ENCODE peak calls at places on chromosomes 16 and 17, in six cellular contexts. U, F, W, R, G and S are unnamed samples.

GRCh38 chr17:8253801-8254200 is 4.7 kb downstream of the PFAS start:
- DNase-seq in U (no peak), F (no peak), W (peak; percentile 61), R (peak; percentile 50), G (no peak), S (no peak)

GRCh38 chr17:6435968-6436367 is 1.0 kb upstream of the AIPL1 start:
- DNase-seq in U (peak; percentile 57), F (peak; percentile 61), W (peak; percentile 70), R (peak; percentile 54), G (peak; percentile 90), S (peak; percentile 57)

GRCh38 chr16:8967437-8967821 is 3.7 kb upstream of the USP7 start:
- DNase-seq in U (no peak), F (peak; percentile 26), W (no peak), R (no peak), G (no peak), S (no peak)

GRCh38 chr17:30236297-30236624 is 764 bp upstream of the SLC6A4 start:
- DNase-seq in U (no peak), F (no peak), W (no peak), R (no peak), G (no peak), S (no peak)

GRCh38 chr16:64977211-64977920 is 144.5 kb downstream of the CDH11 start:
- DNase-seq in U (no peak), F (no peak), W (no peak), R (no peak), G (no peak), S (no peak)

GRCh38 chr16:11224894-11225676 is 30.9 kb downstream of the SOCS1 start:
- DNase-seq in U (peak; percentile 40), F (no peak), W (peak; percentile 28), R (no peak), G (no peak), S (peak; percentile 67)

GRCh38 chr17:70390059-70390458 is 220.7 kb downstream of the KCNJ2 start:
- DNase-seq in U (no peak), F (no peak), W (no peak), R (no peak), G (no peak), S (no peak)

GRCh38 chr17:21044971-21045370 is 2.2 kb upstream of the USP22 start:
- DNase-seq in U (no peak), F (no peak), W (no peak), R (no peak), G (no peak), S (no peak)

GRCh38 chr17:19494961-19495806 is 38.5 kb upstream of the SLC47A1 start:
- DNase-seq in U (no peak), F (no peak), W (no peak), R (no peak), G (no peak), S (no peak)

GRCh38 chr17:36814958-36815357 is 122.3 kb upstream of the LHX1 start:
- DNase-seq in U (no peak), F (no peak), W (no peak), R (no peak), G (no peak), S (no peak)

GRCh38 chr17:40548491-40548981 is 16.7 kb downstream of the CCR7 start:
- DNase-seq in U (no peak), F (no peak), W (no peak), R (no peak), G (no peak), S (no peak)

GRCh38 chr17:27414271-27414670 is 42.0 kb upstream of the KSR1 start:
- DNase-seq in U (no peak), F (no peak), W (no peak), R (no peak), G (no peak), S (no peak)

GRCh38 chr17:37820313-37821024 is 75.6 kb upstream of the HNF1B start:
- DNase-seq in U (no peak), F (no peak), W (no peak), R (no peak), G (no peak), S (no peak)

GRCh38 chr17:10166181-10166935 is 32.0 kb downstream of the GAS7 start:
- DNase-seq in U (no peak), F (no peak), W (no peak), R (no peak), G (no peak), S (no peak)

GRCh38 chr17:72877348-72877747 is 215.1 kb downstream of the SLC39A11 start:
- DNase-seq in U (no peak), F (no peak), W (no peak), R (no peak), G (no peak), S (no peak)

GRCh38 chr17:1231456-1231855 is 38.8 kb upstream of the BHLHA9 start:
- DNase-seq in U (no peak), F (peak; percentile 6), W (no peak), R (no peak), G (no peak), S (no peak)

GRCh38 chr16:30350134-30350871 is 4.8 kb downstream of the CD2BP2 start:
- DNase-seq in U (no peak), F (no peak), W (peak; percentile 61), R (no peak), G (no peak), S (no peak)

GRCh38 chr16:48497932-48498760 is 111.8 kb downstream of the N4BP1 start:
- DNase-seq in U (no peak), F (no peak), W (no peak), R (peak; percentile 23), G (no peak), S (no peak)

GRCh38 chr17:65092262-65092661 is 35.7 kb upstream of the GNA13 start:
- DNase-seq in U (peak; percentile 23), F (no peak), W (no peak), R (no peak), G (peak; percentile 55), S (no peak)